ENCODE peak calls at places on chromosomes 2 and 18, in seven cellular contexts. One of them, this sample, is unnamed.

GRCh38 chr2:114661926-114662670 is 219.7 kb downstream of the DPP10 start:
- DNase-seq in caudate nucleus: no peak
- DNase-seq in HEK293T: no peak
- DNase-seq in NCI-H1105 treated with DMSO at 0.1 percent for 48 hours: no peak
- DNase-seq in uterus: no peak
- DNase-seq in smooth muscle cell of the brain vasculature: no peak
- DNase-seq in CD8-positive, alpha-beta T cell: no peak
- DNase-seq in this sample: no peak

GRCh38 chr18:32469190-32469611 is 1.5 kb downstream of the GAREM1 start:
- DNase-seq in caudate nucleus: no peak
- DNase-seq in HEK293T: peak
- DNase-seq in smooth muscle cell of the brain vasculature: no peak
- DNase-seq in NCI-H1105 treated with DMSO at 0.1 percent for 48 hours: peak
- DNase-seq in uterus: peak
- DNase-seq in CD8-positive, alpha-beta T cell: no peak
- DNase-seq in this sample: no peak

GRCh38 chr18:14093526-14093925 is 38.7 kb downstream of the ZNF519 start:
- DNase-seq in CD8-positive, alpha-beta T cell: no peak
- DNase-seq in HEK293T: no peak
- DNase-seq in smooth muscle cell of the brain vasculature: no peak
- DNase-seq in NCI-H1105 treated with DMSO at 0.1 percent for 48 hours: no peak
- DNase-seq in caudate nucleus: no peak
- DNase-seq in uterus: no peak
- DNase-seq in this sample: no peak

GRCh38 chr2:187567126-187567525 is 12.9 kb upstream of the TFPI start:
- DNase-seq in uterus: no peak
- DNase-seq in NCI-H1105 treated with DMSO at 0.1 percent for 48 hours: no peak
- DNase-seq in CD8-positive, alpha-beta T cell: no peak
- DNase-seq in caudate nucleus: no peak
- DNase-seq in HEK293T: no peak
- DNase-seq in smooth muscle cell of the brain vasculature: no peak
- DNase-seq in this sample: no peak

GRCh38 chr2:231436957-231437356 is 27.3 kb downstream of the NCL start:
- DNase-seq in NCI-H1105 treated with DMSO at 0.1 percent for 48 hours: no peak
- DNase-seq in caudate nucleus: no peak
- DNase-seq in CD8-positive, alpha-beta T cell: no peak
- DNase-seq in uterus: no peak
- DNase-seq in HEK293T: no peak
- DNase-seq in smooth muscle cell of the brain vasculature: no peak
- DNase-seq in this sample: no peak

GRCh38 chr2:113282747-113283533 is 4.2 kb upstream of the PAX8 start:
- DNase-seq in uterus: no peak
- DNase-seq in CD8-positive, alpha-beta T cell: no peak
- DNase-seq in smooth muscle cell of the brain vasculature: no peak
- DNase-seq in HEK293T: peak
- DNase-seq in NCI-H1105 treated with DMSO at 0.1 percent for 48 hours: no peak
- DNase-seq in caudate nucleus: no peak
- DNase-seq in this sample: no peak

GRCh38 chr2:176675557-176676256 is 406.5 kb downstream of the MTX2 start:
- DNase-seq in CD8-positive, alpha-beta T cell: no peak
- DNase-seq in caudate nucleus: no peak
- DNase-seq in NCI-H1105 treated with DMSO at 0.1 percent for 48 hours: peak
- DNase-seq in HEK293T: no peak
- DNase-seq in smooth muscle cell of the brain vasculature: no peak
- DNase-seq in uterus: no peak
- DNase-seq in this sample: no peak

GRCh38 chr2:106572541-106573148 is 85.5 kb downstream of the CD8B2 start:
- DNase-seq in NCI-H1105 treated with DMSO at 0.1 percent for 48 hours: no peak
- DNase-seq in caudate nucleus: no peak
- DNase-seq in uterus: no peak
- DNase-seq in smooth muscle cell of the brain vasculature: no peak
- DNase-seq in CD8-positive, alpha-beta T cell: no peak
- DNase-seq in HEK293T: peak
- DNase-seq in this sample: no peak

GRCh38 chr2:38251940-38252339 is 125.1 kb downstream of the ATL2 start:
- DNase-seq in uterus: no peak
- DNase-seq in caudate nucleus: no peak
- DNase-seq in CD8-positive, alpha-beta T cell: no peak
- DNase-seq in NCI-H1105 treated with DMSO at 0.1 percent for 48 hours: no peak
- DNase-seq in HEK293T: no peak
- DNase-seq in smooth muscle cell of the brain vasculature: no peak
- DNase-seq in this sample: no peak

GRCh38 chr2:191677646-191678436 is at the start of gene NABP1:
- DNase-seq in uterus: peak
- DNase-seq in NCI-H1105 treated with DMSO at 0.1 percent for 48 hours: peak
- DNase-seq in smooth muscle cell of the brain vasculature: peak
- DNase-seq in HEK293T: peak
- DNase-seq in caudate nucleus: peak
- DNase-seq in CD8-positive, alpha-beta T cell: peak
- DNase-seq in this sample: peak

GRCh38 chr2:74461187-74462053 is 3.2 kb downstream of the WBP1 start:
- DNase-seq in smooth muscle cell of the brain vasculature: no peak
- DNase-seq in uterus: no peak
- DNase-seq in CD8-positive, alpha-beta T cell: no peak
- DNase-seq in caudate nucleus: no peak
- DNase-seq in HEK293T: no peak
- DNase-seq in NCI-H1105 treated with DMSO at 0.1 percent for 48 hours: no peak
- DNase-seq in this sample: no peak

GRCh38 chr18:75213610-75214009 is 3.0 kb downstream of the TSHZ1 start:
- DNase-seq in NCI-H1105 treated with DMSO at 0.1 percent for 48 hours: peak
- DNase-seq in smooth muscle cell of the brain vasculature: no peak
- DNase-seq in HEK293T: no peak
- DNase-seq in CD8-positive, alpha-beta T cell: no peak
- DNase-seq in caudate nucleus: no peak
- DNase-seq in uterus: no peak
- DNase-seq in this sample: no peak

GRCh38 chr2:85277416-85278158 is 50.2 kb downstream of the TGOLN2 start:
- DNase-seq in caudate nucleus: no peak
- DNase-seq in CD8-positive, alpha-beta T cell: no peak
- DNase-seq in HEK293T: no peak
- DNase-seq in uterus: peak
- DNase-seq in NCI-H1105 treated with DMSO at 0.1 percent for 48 hours: no peak
- DNase-seq in smooth muscle cell of the brain vasculature: no peak
- DNase-seq in this sample: no peak

GRCh38 chr18:2326999-2327398 is 244.3 kb downstream of the METTL4 start:
- DNase-seq in NCI-H1105 treated with DMSO at 0.1 percent for 48 hours: no peak
- DNase-seq in caudate nucleus: no peak
- DNase-seq in CD8-positive, alpha-beta T cell: no peak
- DNase-seq in HEK293T: no peak
- DNase-seq in smooth muscle cell of the brain vasculature: no peak
- DNase-seq in uterus: no peak
- DNase-seq in this sample: no peak

GRCh38 chr2:164028764-164029534 is 293.1 kb upstream of the FIGN start:
- DNase-seq in smooth muscle cell of the brain vasculature: no peak
- DNase-seq in NCI-H1105 treated with DMSO at 0.1 percent for 48 hours: no peak
- DNase-seq in caudate nucleus: no peak
- DNase-seq in CD8-positive, alpha-beta T cell: no peak
- DNase-seq in uterus: no peak
- DNase-seq in HEK293T: no peak
- DNase-seq in this sample: no peak

GRCh38 chr18:11246466-11246865 is 97.1 kb upstream of the PIEZO2 start:
- DNase-seq in NCI-H1105 treated with DMSO at 0.1 percent for 48 hours: no peak
- DNase-seq in CD8-positive, alpha-beta T cell: no peak
- DNase-seq in smooth muscle cell of the brain vasculature: no peak
- DNase-seq in HEK293T: no peak
- DNase-seq in uterus: no peak
- DNase-seq in caudate nucleus: no peak
- DNase-seq in this sample: no peak

GRCh38 chr18:24072743-24073142 is 58.2 kb downstream of the TTC39C start:
- DNase-seq in caudate nucleus: no peak
- DNase-seq in NCI-H1105 treated with DMSO at 0.1 percent for 48 hours: no peak
- DNase-seq in smooth muscle cell of the brain vasculature: no peak
- DNase-seq in uterus: no peak
- DNase-seq in CD8-positive, alpha-beta T cell: no peak
- DNase-seq in HEK293T: no peak
- DNase-seq in this sample: no peak

GRCh38 chr18:10116574-10116973 is 202.8 kb downstream of the VAPA start:
- DNase-seq in caudate nucleus: no peak
- DNase-seq in smooth muscle cell of the brain vasculature: no peak
- DNase-seq in CD8-positive, alpha-beta T cell: no peak
- DNase-seq in uterus: no peak
- DNase-seq in HEK293T: no peak
- DNase-seq in NCI-H1105 treated with DMSO at 0.1 percent for 48 hours: no peak
- DNase-seq in this sample: no peak

GRCh38 chr2:157831573-157832315 is 44.4 kb downstream of the ACVR1 start:
- DNase-seq in NCI-H1105 treated with DMSO at 0.1 percent for 48 hours: no peak
- DNase-seq in CD8-positive, alpha-beta T cell: no peak
- DNase-seq in uterus: no peak
- DNase-seq in caudate nucleus: no peak
- DNase-seq in HEK293T: no peak
- DNase-seq in smooth muscle cell of the brain vasculature: no peak
- DNase-seq in this sample: no peak

GRCh38 chr18:27983780-27984179 is 193.2 kb downstream of the CDH2 start:
- DNase-seq in caudate nucleus: no peak
- DNase-seq in NCI-H1105 treated with DMSO at 0.1 percent for 48 hours: peak
- DNase-seq in HEK293T: peak
- DNase-seq in uterus: no peak
- DNase-seq in smooth muscle cell of the brain vasculature: no peak
- DNase-seq in CD8-positive, alpha-beta T cell: no peak
- DNase-seq in this sample: no peak

GRCh38 chr18:47484068-47484467 is 232.6 kb upstream of the SKOR2 start:
- DNase-seq in CD8-positive, alpha-beta T cell: no peak
- DNase-seq in NCI-H1105 treated with DMSO at 0.1 percent for 48 hours: no peak
- DNase-seq in uterus: no peak
- DNase-seq in caudate nucleus: no peak
- DNase-seq in HEK293T: no peak
- DNase-seq in smooth muscle cell of the brain vasculature: no peak
- DNase-seq in this sample: no peak

GRCh38 chr2:221527759-221528444 is 44.2 kb downstream of the EPHA4 start:
- DNase-seq in uterus: no peak
- DNase-seq in NCI-H1105 treated with DMSO at 0.1 percent for 48 hours: no peak
- DNase-seq in CD8-positive, alpha-beta T cell: peak
- DNase-seq in smooth muscle cell of the brain vasculature: no peak
- DNase-seq in caudate nucleus: no peak
- DNase-seq in HEK293T: no peak
- DNase-seq in this sample: no peak

GRCh38 chr2:20796374-20796791 is 26.5 kb downstream of the LDAH start:
- DNase-seq in NCI-H1105 treated with DMSO at 0.1 percent for 48 hours: no peak
- DNase-seq in caudate nucleus: no peak
- DNase-seq in uterus: no peak
- DNase-seq in smooth muscle cell of the brain vasculature: no peak
- DNase-seq in CD8-positive, alpha-beta T cell: no peak
- DNase-seq in HEK293T: no peak
- DNase-seq in this sample: no peak

GRCh38 chr18:79597176-79598045 is 82.2 kb upstream of the CTDP1 start:
- DNase-seq in uterus: peak
- DNase-seq in CD8-positive, alpha-beta T cell: no peak
- DNase-seq in HEK293T: no peak
- DNase-seq in smooth muscle cell of the brain vasculature: no peak
- DNase-seq in caudate nucleus: no peak
- DNase-seq in NCI-H1105 treated with DMSO at 0.1 percent for 48 hours: no peak
- DNase-seq in this sample: no peak

GRCh38 chr2:46803911-46804670 is 111.5 kb downstream of the MCFD2 start:
- DNase-seq in caudate nucleus: no peak
- DNase-seq in NCI-H1105 treated with DMSO at 0.1 percent for 48 hours: no peak
- DNase-seq in uterus: no peak
- DNase-seq in smooth muscle cell of the brain vasculature: no peak
- DNase-seq in CD8-positive, alpha-beta T cell: no peak
- DNase-seq in HEK293T: no peak
- DNase-seq in this sample: no peak

GRCh38 chr2:188495990-188496431 is 204.3 kb downstream of the GULP1 start:
- DNase-seq in smooth muscle cell of the brain vasculature: no peak
- DNase-seq in HEK293T: no peak
- DNase-seq in CD8-positive, alpha-beta T cell: no peak
- DNase-seq in uterus: no peak
- DNase-seq in caudate nucleus: no peak
- DNase-seq in NCI-H1105 treated with DMSO at 0.1 percent for 48 hours: no peak
- DNase-seq in this sample: no peak

GRCh38 chr2:96934096-96934495 is 52.3 kb downstream of the FAM178B start:
- DNase-seq in smooth muscle cell of the brain vasculature: no peak
- DNase-seq in uterus: no peak
- DNase-seq in caudate nucleus: no peak
- DNase-seq in CD8-positive, alpha-beta T cell: no peak
- DNase-seq in NCI-H1105 treated with DMSO at 0.1 percent for 48 hours: no peak
- DNase-seq in HEK293T: no peak
- DNase-seq in this sample: no peak

GRCh38 chr2:219522111-219523030 is 8.1 kb downstream of the ASIC4 start:
- DNase-seq in NCI-H1105 treated with DMSO at 0.1 percent for 48 hours: no peak
- DNase-seq in HEK293T: peak
- DNase-seq in smooth muscle cell of the brain vasculature: no peak
- DNase-seq in caudate nucleus: no peak
- DNase-seq in uterus: peak
- DNase-seq in CD8-positive, alpha-beta T cell: no peak
- DNase-seq in this sample: no peak

GRCh38 chr2:201467666-201468065 is 16.1 kb downstream of the STRADB start:
- DNase-seq in HEK293T: no peak
- DNase-seq in caudate nucleus: no peak
- DNase-seq in CD8-positive, alpha-beta T cell: no peak
- DNase-seq in uterus: no peak
- DNase-seq in smooth muscle cell of the brain vasculature: no peak
- DNase-seq in NCI-H1105 treated with DMSO at 0.1 percent for 48 hours: no peak
- DNase-seq in this sample: no peak

GRCh38 chr2:17249249-17249648 is 269.0 kb downstream of the RAD51AP2 start:
- DNase-seq in caudate nucleus: no peak
- DNase-seq in HEK293T: no peak
- DNase-seq in smooth muscle cell of the brain vasculature: no peak
- DNase-seq in uterus: no peak
- DNase-seq in NCI-H1105 treated with DMSO at 0.1 percent for 48 hours: no peak
- DNase-seq in CD8-positive, alpha-beta T cell: no peak
- DNase-seq in this sample: no peak

GRCh38 chr2:143730155-143730949 is 601.1 kb downstream of the ARHGAP15 start:
- DNase-seq in HEK293T: no peak
- DNase-seq in caudate nucleus: no peak
- DNase-seq in uterus: no peak
- DNase-seq in smooth muscle cell of the brain vasculature: no peak
- DNase-seq in CD8-positive, alpha-beta T cell: no peak
- DNase-seq in NCI-H1105 treated with DMSO at 0.1 percent for 48 hours: no peak
- DNase-seq in this sample: no peak

GRCh38 chr2:138602166-138602460 is 100.5 kb downstream of the SPOPL start:
- DNase-seq in caudate nucleus: no peak
- DNase-seq in NCI-H1105 treated with DMSO at 0.1 percent for 48 hours: peak
- DNase-seq in CD8-positive, alpha-beta T cell: no peak
- DNase-seq in uterus: no peak
- DNase-seq in HEK293T: no peak
- DNase-seq in smooth muscle cell of the brain vasculature: no peak
- DNase-seq in this sample: no peak

This sample was measured in NK-92 treated with Interleukin-12 subunit alpha and Interleukin-12 subunit beta, amount 100 ng/mL, for 24 hours.